ENCODE peak calls at places on chromosomes 7 and 10, in six cellular contexts. S is GM23338, P is Calu3, C is AG09309, E is coronary artery, T is GM20000. B is an unnamed sample.

GRCh38 chr10:99694171-99694570 is 34.9 kb downstream of the ENTPD7 start:
- DNase-seq in S (no peak), P (no peak), C (no peak), E (no peak), T (no peak), B (no peak)

GRCh38 chr10:132911712-132912097 is 30.7 kb downstream of the CFAP46 start:
- DNase-seq in S (no peak), P (no peak), C (no peak), E (no peak), T (no peak), B (no peak)

GRCh38 chr7:111113263-111114017 is 22.5 kb downstream of the LRRN3 start:
- DNase-seq in S (no peak), P (no peak), C (peak; percentile 28), E (no peak), T (no peak), B (no peak)

GRCh38 chr7:158740657-158741293 is 36.2 kb upstream of the NCAPG2 start:
- DNase-seq in S (no peak), P (no peak), C (peak; percentile 46), E (no peak), T (no peak), B (no peak)

GRCh38 chr10:51698473-51699063 is 827 bp downstream of the CSTF2T start:
- DNase-seq in S (peak; percentile 28), P (no peak), C (no peak), E (no peak), T (no peak), B (no peak)

GRCh38 chr7:40763319-40764287 is 628.8 kb downstream of the SUGCT start:
- DNase-seq in S (no peak), P (no peak), C (peak; percentile 86), E (no peak), T (no peak), B (no peak)

GRCh38 chr7:67209256-67209655 is 212.6 kb downstream of the TYW1 start:
- DNase-seq in S (no peak), P (no peak), C (no peak), E (no peak), T (no peak), B (no peak)

GRCh38 chr7:30764030-30764991 is 6.9 kb upstream of the MINDY4 start:
- DNase-seq in S (no peak), P (no peak), C (no peak), E (peak; percentile 92), T (peak; percentile 55), B (no peak)

GRCh38 chr10:62584216-62584615 is 210.0 kb downstream of the ZNF365 start:
- DNase-seq in S (no peak), P (no peak), C (peak; percentile 96), E (no peak), T (no peak), B (no peak)

GRCh38 chr7:31883761-31884164 is 186.4 kb downstream of the PDE1C start:
- DNase-seq in S (no peak), P (no peak), C (peak; percentile 47), E (no peak), T (peak; percentile 19), B (no peak)

GRCh38 chr7:100472121-100472851 is 6.7 kb downstream of the TSC22D4 start:
- DNase-seq in S (no peak), P (no peak), C (no peak), E (no peak), T (no peak), B (no peak)

GRCh38 chr7:27161721-27162547 is 3.4 kb downstream of the HOXA9 start:
- DNase-seq in S (peak; percentile 42), P (no peak), C (no peak), E (no peak), T (no peak), B (peak; percentile 29)

GRCh38 chr7:50312589-50313162 is 8.2 kb downstream of the IKZF1 start:
- DNase-seq in S (no peak), P (no peak), C (no peak), E (no peak), T (no peak), B (no peak)

GRCh38 chr7:150927954-150928340 is 50.2 kb downstream of the KCNH2 start:
- DNase-seq in S (no peak), P (no peak), C (no peak), E (no peak), T (no peak), B (no peak)

DNA sequence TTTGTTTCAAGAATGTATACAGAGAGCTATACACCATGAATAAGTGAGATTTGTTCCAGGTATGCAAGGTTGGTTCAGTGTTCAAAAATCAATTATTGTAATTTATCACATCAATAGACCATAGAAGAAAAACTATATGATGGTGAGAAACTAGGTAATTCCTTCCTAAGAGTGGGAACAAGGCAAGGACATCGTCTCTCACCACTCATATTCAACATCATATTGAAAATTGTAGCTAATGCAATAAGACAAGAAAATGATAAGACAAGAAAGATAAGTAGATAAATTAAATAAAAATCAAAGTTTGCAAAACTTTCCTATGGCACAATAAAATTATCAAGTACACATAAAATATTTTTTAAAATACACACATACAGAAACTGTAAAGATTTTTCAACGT is 385.3 kb upstream of the COBL start:
- DNase-seq in S (no peak), P (no peak), C (no peak), E (no peak), T (no peak), B (no peak)
- TF ChIP-seq CTCF in S (no peak), P (no peak), C (no peak), E (no peak), T (no peak), B (no peak)

DNA sequence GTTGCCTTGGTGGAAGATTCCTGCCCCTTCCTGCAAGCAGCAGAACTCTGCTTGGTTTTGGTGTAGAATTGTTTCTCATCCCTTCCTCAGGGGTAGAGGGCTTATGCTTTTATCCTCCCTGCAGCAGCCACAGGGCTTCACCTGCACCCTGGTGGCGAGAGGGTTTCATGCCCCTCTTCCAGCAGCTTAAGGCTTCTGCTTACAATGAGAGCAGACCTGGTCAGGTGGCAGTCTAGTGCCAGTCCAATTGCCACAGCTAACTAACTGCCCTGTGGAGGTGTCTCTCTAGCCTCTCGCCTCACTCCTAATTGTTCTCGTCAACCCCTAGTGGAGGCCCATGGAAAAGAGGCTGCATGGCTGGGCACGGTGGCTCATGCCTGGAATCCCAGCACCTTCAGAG is 19.3 kb downstream of the ACBD7 start:
- DNase-seq in S (no peak), P (peak; percentile 2), C (no peak), E (no peak), T (no peak), B (no peak)
- TF ChIP-seq CTCF in S (peak; percentile 28), P (no peak), C (no peak), E (no peak), T (no peak), B (no peak)

DNA sequence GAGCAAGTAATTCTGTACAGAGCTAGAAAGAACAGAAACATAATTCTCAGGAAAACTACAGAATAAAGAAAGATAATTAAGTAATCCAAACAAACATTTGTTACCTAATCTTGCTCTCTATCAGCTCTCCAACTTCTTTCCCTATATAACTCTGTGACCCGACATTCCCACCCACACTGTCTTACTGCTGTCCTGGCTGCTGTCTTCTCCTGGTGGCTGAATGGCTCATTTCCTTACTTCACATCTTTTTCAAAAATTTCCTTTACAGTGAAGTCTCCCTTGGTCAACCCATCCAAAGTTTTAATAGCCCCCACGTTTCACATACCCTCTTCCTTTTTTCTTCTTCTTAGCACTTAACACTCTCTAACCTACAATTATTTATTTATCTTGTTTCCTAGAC is 64.0 kb downstream of the HYCC1 start:
- DNase-seq in S (peak; percentile 58), P (no peak), C (no peak), E (no peak), T (no peak), B (no peak)
- TF ChIP-seq CTCF in S (no peak), P (no peak), C (peak; percentile 41), E (no peak), T (no peak), B (no peak)

GRCh38 chr7:610531-611280 is 91.1 kb upstream of the PDGFA start:
- DNase-seq in S (no peak), P (no peak), C (no peak), E (peak; percentile 88), T (no peak), B (no peak)
- TF ChIP-seq CTCF in S (no peak), P (no peak), C (no peak), E (no peak), T (no peak), B (no peak)

GRCh38 chr7:117381357-117381756 is 45.9 kb downstream of the ASZ1 start:
- DNase-seq in S (no peak), P (no peak), C (no peak), E (no peak), T (no peak), B (no peak)
- TF ChIP-seq CTCF in S (peak; percentile 21), P (no peak), C (peak; percentile 25), E (no peak), T (no peak), B (no peak)

GRCh38 chr7:105677803-105678583 is 96.7 kb upstream of the EFCAB10 start:
- DNase-seq in S (no peak), P (no peak), C (no peak), E (no peak), T (peak; percentile 32), B (no peak)
- TF ChIP-seq CTCF in S (no peak), P (no peak), C (no peak), E (no peak), T (no peak), B (no peak)

DNA sequence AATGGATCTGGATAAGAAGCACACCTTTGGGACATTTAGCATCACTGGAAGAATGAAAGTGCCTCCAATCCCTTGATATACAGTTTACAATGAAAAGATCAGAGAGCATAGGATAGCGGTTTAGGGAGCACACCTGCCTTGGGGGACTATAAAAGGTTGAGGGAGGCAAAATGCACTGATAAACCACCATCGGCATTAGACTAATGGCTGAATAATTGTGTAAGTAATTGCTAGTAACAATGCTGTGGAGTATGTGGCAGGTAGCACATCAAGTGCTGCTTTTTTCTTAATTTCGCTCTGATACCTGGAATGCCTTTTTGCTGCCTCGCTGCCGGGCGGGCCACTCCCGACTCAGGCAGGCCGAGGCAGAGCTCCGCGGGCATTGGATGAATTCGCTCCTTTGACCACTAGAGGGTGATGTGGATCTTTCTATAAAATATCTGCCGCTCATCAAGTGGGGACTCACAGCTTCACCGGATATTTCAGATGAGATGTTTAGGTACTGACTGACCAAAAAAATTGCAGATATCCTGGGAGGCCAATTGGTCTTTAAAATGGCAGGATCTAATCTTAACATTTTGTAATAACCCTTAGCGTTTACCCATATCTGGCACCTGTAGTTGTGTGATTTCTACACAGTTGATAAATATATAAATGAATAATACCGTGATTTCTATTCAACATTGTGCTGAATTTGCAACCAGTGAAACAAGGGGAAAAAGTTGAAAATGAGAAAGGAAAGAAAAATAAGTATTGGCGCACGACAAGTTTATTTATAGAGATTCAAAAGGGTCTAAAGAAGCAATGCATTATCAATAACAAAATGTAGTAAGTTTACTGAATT is 116.8 kb upstream of the PRSS1 start:
- DNase-seq in S (peak; percentile 90), P (peak; percentile 70), C (no peak), E (no peak), T (peak; percentile 74), B (peak; percentile 67)
- TF ChIP-seq CTCF in S (peak; percentile 80), P (peak; percentile 39), C (peak; percentile 78), E (peak; percentile 44), T (peak; percentile 31), B (peak; percentile 87)

B was measured in glutamatergic neuron.